ENCODE peak calls at places on chromosomes 7 and 10, in eight cellular contexts. One of them, this sample, is unnamed.

GRCh38 chr10:74929197-74929596 is 102.8 kb downstream of the KAT6B start:
- DNase-seq in activated CD8-positive, alpha-beta memory T cell treated with anti-CD3 and anti-CD28 coated beads, Interleukin-2, amount 10 ng/mL, durations not matched to agents 7 days and 5 days: no peak
- DNase-seq in GM04503: no peak
- DNase-seq in HuH-7: no peak
- DNase-seq in fibroblast of pulmonary artery: peak
- DNase-seq in COR-L47: no peak
- DNase-seq in RCC 7860: no peak
- DNase-seq in glomerular endothelial cell: no peak
- DNase-seq in this sample: no peak

GRCh38 chr10:117366741-117367140 is 8.5 kb downstream of the PDZD8 start:
- DNase-seq in glomerular endothelial cell: no peak
- DNase-seq in HuH-7: no peak
- DNase-seq in COR-L47: no peak
- DNase-seq in activated CD8-positive, alpha-beta memory T cell treated with anti-CD3 and anti-CD28 coated beads, Interleukin-2, amount 10 ng/mL, durations not matched to agents 7 days and 5 days: no peak
- DNase-seq in fibroblast of pulmonary artery: no peak
- DNase-seq in GM04503: no peak
- DNase-seq in RCC 7860: no peak
- DNase-seq in this sample: no peak

GRCh38 chr10:102230861-102231356 is 4.8 kb downstream of the ELOVL3 start:
- DNase-seq in GM04503: no peak
- DNase-seq in COR-L47: peak
- DNase-seq in RCC 7860: no peak
- DNase-seq in fibroblast of pulmonary artery: peak
- DNase-seq in HuH-7: peak
- DNase-seq in glomerular endothelial cell: no peak
- DNase-seq in activated CD8-positive, alpha-beta memory T cell treated with anti-CD3 and anti-CD28 coated beads, Interleukin-2, amount 10 ng/mL, durations not matched to agents 7 days and 5 days: peak
- DNase-seq in this sample: no peak

GRCh38 chr10:130354555-130354954 is 218.4 kb downstream of the GLRX3 start:
- DNase-seq in COR-L47: no peak
- DNase-seq in glomerular endothelial cell: no peak
- DNase-seq in GM04503: no peak
- DNase-seq in fibroblast of pulmonary artery: no peak
- DNase-seq in RCC 7860: no peak
- DNase-seq in HuH-7: no peak
- DNase-seq in activated CD8-positive, alpha-beta memory T cell treated with anti-CD3 and anti-CD28 coated beads, Interleukin-2, amount 10 ng/mL, durations not matched to agents 7 days and 5 days: no peak
- DNase-seq in this sample: no peak

GRCh38 chr10:119806334-119807130 is 66.1 kb downstream of the MCMBP start:
- DNase-seq in activated CD8-positive, alpha-beta memory T cell treated with anti-CD3 and anti-CD28 coated beads, Interleukin-2, amount 10 ng/mL, durations not matched to agents 7 days and 5 days: no peak
- DNase-seq in GM04503: no peak
- DNase-seq in fibroblast of pulmonary artery: no peak
- DNase-seq in HuH-7: no peak
- DNase-seq in RCC 7860: no peak
- DNase-seq in glomerular endothelial cell: no peak
- DNase-seq in COR-L47: no peak
- DNase-seq in this sample: no peak

GRCh38 chr7:123905714-123906113 is 19.3 kb upstream of the SPAM1 start:
- DNase-seq in fibroblast of pulmonary artery: no peak
- DNase-seq in HuH-7: no peak
- DNase-seq in GM04503: no peak
- DNase-seq in COR-L47: no peak
- DNase-seq in glomerular endothelial cell: no peak
- DNase-seq in activated CD8-positive, alpha-beta memory T cell treated with anti-CD3 and anti-CD28 coated beads, Interleukin-2, amount 10 ng/mL, durations not matched to agents 7 days and 5 days: no peak
- DNase-seq in RCC 7860: no peak
- DNase-seq in this sample: no peak

GRCh38 chr10:126131338-126131737 is 235.0 kb downstream of the FANK1 start:
- DNase-seq in COR-L47: no peak
- DNase-seq in RCC 7860: no peak
- DNase-seq in glomerular endothelial cell: no peak
- DNase-seq in activated CD8-positive, alpha-beta memory T cell treated with anti-CD3 and anti-CD28 coated beads, Interleukin-2, amount 10 ng/mL, durations not matched to agents 7 days and 5 days: no peak
- DNase-seq in GM04503: no peak
- DNase-seq in HuH-7: no peak
- DNase-seq in fibroblast of pulmonary artery: no peak
- DNase-seq in this sample: no peak

GRCh38 chr10:103145860-103146466 is 47.1 kb downstream of the NT5C2 start:
- DNase-seq in GM04503: peak
- DNase-seq in fibroblast of pulmonary artery: peak
- DNase-seq in HuH-7: no peak
- DNase-seq in RCC 7860: no peak
- DNase-seq in glomerular endothelial cell: peak
- DNase-seq in activated CD8-positive, alpha-beta memory T cell treated with anti-CD3 and anti-CD28 coated beads, Interleukin-2, amount 10 ng/mL, durations not matched to agents 7 days and 5 days: no peak
- DNase-seq in COR-L47: no peak
- DNase-seq in this sample: peak

GRCh38 chr10:26810435-26811026 is 50.2 kb downstream of the ABI1 start:
- DNase-seq in glomerular endothelial cell: no peak
- DNase-seq in GM04503: no peak
- DNase-seq in activated CD8-positive, alpha-beta memory T cell treated with anti-CD3 and anti-CD28 coated beads, Interleukin-2, amount 10 ng/mL, durations not matched to agents 7 days and 5 days: no peak
- DNase-seq in COR-L47: no peak
- DNase-seq in HuH-7: no peak
- DNase-seq in fibroblast of pulmonary artery: no peak
- DNase-seq in RCC 7860: no peak
- DNase-seq in this sample: no peak

GRCh38 chr7:2508327-2509231 is 11.0 kb upstream of the LFNG start:
- DNase-seq in RCC 7860: peak
- DNase-seq in GM04503: no peak
- DNase-seq in activated CD8-positive, alpha-beta memory T cell treated with anti-CD3 and anti-CD28 coated beads, Interleukin-2, amount 10 ng/mL, durations not matched to agents 7 days and 5 days: peak
- DNase-seq in HuH-7: no peak
- DNase-seq in fibroblast of pulmonary artery: no peak
- DNase-seq in COR-L47: no peak
- DNase-seq in glomerular endothelial cell: no peak
- DNase-seq in this sample: peak

GRCh38 chr7:40221836-40222235 is 87.0 kb downstream of the SUGCT start:
- DNase-seq in RCC 7860: peak
- DNase-seq in HuH-7: no peak
- DNase-seq in activated CD8-positive, alpha-beta memory T cell treated with anti-CD3 and anti-CD28 coated beads, Interleukin-2, amount 10 ng/mL, durations not matched to agents 7 days and 5 days: no peak
- DNase-seq in fibroblast of pulmonary artery: peak
- DNase-seq in COR-L47: no peak
- DNase-seq in glomerular endothelial cell: no peak
- DNase-seq in GM04503: peak
- DNase-seq in this sample: peak

GRCh38 chr7:26863504-26864308 is 684 bp downstream of the SKAP2 start:
- DNase-seq in HuH-7: no peak
- DNase-seq in GM04503: no peak
- DNase-seq in COR-L47: no peak
- DNase-seq in fibroblast of pulmonary artery: peak
- DNase-seq in glomerular endothelial cell: no peak
- DNase-seq in RCC 7860: peak
- DNase-seq in activated CD8-positive, alpha-beta memory T cell treated with anti-CD3 and anti-CD28 coated beads, Interleukin-2, amount 10 ng/mL, durations not matched to agents 7 days and 5 days: peak
- DNase-seq in this sample: peak

GRCh38 chr10:74213571-74214162 is 62.6 kb downstream of the ADK start:
- DNase-seq in RCC 7860: no peak
- DNase-seq in COR-L47: peak
- DNase-seq in HuH-7: peak
- DNase-seq in glomerular endothelial cell: no peak
- DNase-seq in activated CD8-positive, alpha-beta memory T cell treated with anti-CD3 and anti-CD28 coated beads, Interleukin-2, amount 10 ng/mL, durations not matched to agents 7 days and 5 days: peak
- DNase-seq in GM04503: no peak
- DNase-seq in fibroblast of pulmonary artery: peak
- DNase-seq in this sample: no peak

GRCh38 chr7:139660317-139661042 is 117.3 kb downstream of the HIPK2 start:
- DNase-seq in activated CD8-positive, alpha-beta memory T cell treated with anti-CD3 and anti-CD28 coated beads, Interleukin-2, amount 10 ng/mL, durations not matched to agents 7 days and 5 days: no peak
- DNase-seq in fibroblast of pulmonary artery: no peak
- DNase-seq in GM04503: no peak
- DNase-seq in RCC 7860: no peak
- DNase-seq in COR-L47: no peak
- DNase-seq in HuH-7: no peak
- DNase-seq in glomerular endothelial cell: no peak
- DNase-seq in this sample: peak

GRCh38 chr10:66180651-66181318 is 745.1 kb upstream of the LRRTM3 start:
- DNase-seq in activated CD8-positive, alpha-beta memory T cell treated with anti-CD3 and anti-CD28 coated beads, Interleukin-2, amount 10 ng/mL, durations not matched to agents 7 days and 5 days: no peak
- DNase-seq in HuH-7: peak
- DNase-seq in COR-L47: peak
- DNase-seq in RCC 7860: peak
- DNase-seq in fibroblast of pulmonary artery: peak
- DNase-seq in glomerular endothelial cell: peak
- DNase-seq in GM04503: peak
- DNase-seq in this sample: peak

GRCh38 chr10:97399843-97400545 is 1.1 kb downstream of the RRP12 start:
- DNase-seq in glomerular endothelial cell: no peak
- DNase-seq in GM04503: no peak
- DNase-seq in activated CD8-positive, alpha-beta memory T cell treated with anti-CD3 and anti-CD28 coated beads, Interleukin-2, amount 10 ng/mL, durations not matched to agents 7 days and 5 days: peak
- DNase-seq in fibroblast of pulmonary artery: peak
- DNase-seq in COR-L47: no peak
- DNase-seq in RCC 7860: peak
- DNase-seq in HuH-7: peak
- DNase-seq in this sample: peak

GRCh38 chr7:133481676-133482075 is 228.8 kb downstream of the EXOC4 start:
- DNase-seq in activated CD8-positive, alpha-beta memory T cell treated with anti-CD3 and anti-CD28 coated beads, Interleukin-2, amount 10 ng/mL, durations not matched to agents 7 days and 5 days: no peak
- DNase-seq in HuH-7: no peak
- DNase-seq in GM04503: peak
- DNase-seq in RCC 7860: peak
- DNase-seq in COR-L47: no peak
- DNase-seq in glomerular endothelial cell: peak
- DNase-seq in fibroblast of pulmonary artery: peak
- DNase-seq in this sample: peak

GRCh38 chr7:43764807-43765491 is 6.5 kb downstream of the BLVRA start:
- DNase-seq in HuH-7: no peak
- DNase-seq in COR-L47: no peak
- DNase-seq in GM04503: no peak
- DNase-seq in glomerular endothelial cell: no peak
- DNase-seq in fibroblast of pulmonary artery: peak
- DNase-seq in activated CD8-positive, alpha-beta memory T cell treated with anti-CD3 and anti-CD28 coated beads, Interleukin-2, amount 10 ng/mL, durations not matched to agents 7 days and 5 days: no peak
- DNase-seq in RCC 7860: no peak
- DNase-seq in this sample: peak

GRCh38 chr10:44627591-44628354 is 242.9 kb upstream of the CXCL12 start:
- DNase-seq in GM04503: peak
- DNase-seq in RCC 7860: no peak
- DNase-seq in glomerular endothelial cell: no peak
- DNase-seq in activated CD8-positive, alpha-beta memory T cell treated with anti-CD3 and anti-CD28 coated beads, Interleukin-2, amount 10 ng/mL, durations not matched to agents 7 days and 5 days: no peak
- DNase-seq in COR-L47: no peak
- DNase-seq in fibroblast of pulmonary artery: peak
- DNase-seq in HuH-7: no peak
- DNase-seq in this sample: no peak

GRCh38 chr10:117334921-117335320 is 40.3 kb downstream of the PDZD8 start:
- DNase-seq in activated CD8-positive, alpha-beta memory T cell treated with anti-CD3 and anti-CD28 coated beads, Interleukin-2, amount 10 ng/mL, durations not matched to agents 7 days and 5 days: no peak
- DNase-seq in COR-L47: no peak
- DNase-seq in GM04503: no peak
- DNase-seq in HuH-7: no peak
- DNase-seq in RCC 7860: no peak
- DNase-seq in fibroblast of pulmonary artery: peak
- DNase-seq in glomerular endothelial cell: no peak
- DNase-seq in this sample: no peak

GRCh38 chr7:51237727-51238126 is 78.9 kb downstream of the COBL start:
- DNase-seq in COR-L47: no peak
- DNase-seq in activated CD8-positive, alpha-beta memory T cell treated with anti-CD3 and anti-CD28 coated beads, Interleukin-2, amount 10 ng/mL, durations not matched to agents 7 days and 5 days: no peak
- DNase-seq in RCC 7860: no peak
- DNase-seq in glomerular endothelial cell: no peak
- DNase-seq in fibroblast of pulmonary artery: no peak
- DNase-seq in GM04503: no peak
- DNase-seq in HuH-7: no peak
- DNase-seq in this sample: no peak

GRCh38 chr10:89283988-89284475 is 17.8 kb upstream of the IFIT2 start:
- DNase-seq in COR-L47: peak
- DNase-seq in RCC 7860: peak
- DNase-seq in fibroblast of pulmonary artery: peak
- DNase-seq in HuH-7: peak
- DNase-seq in GM04503: peak
- DNase-seq in glomerular endothelial cell: no peak
- DNase-seq in activated CD8-positive, alpha-beta memory T cell treated with anti-CD3 and anti-CD28 coated beads, Interleukin-2, amount 10 ng/mL, durations not matched to agents 7 days and 5 days: no peak
- DNase-seq in this sample: peak

GRCh38 chr10:30816144-30816811 is 186.7 kb upstream of the LYZL2 start:
- DNase-seq in RCC 7860: no peak
- DNase-seq in fibroblast of pulmonary artery: no peak
- DNase-seq in HuH-7: no peak
- DNase-seq in glomerular endothelial cell: no peak
- DNase-seq in GM04503: no peak
- DNase-seq in activated CD8-positive, alpha-beta memory T cell treated with anti-CD3 and anti-CD28 coated beads, Interleukin-2, amount 10 ng/mL, durations not matched to agents 7 days and 5 days: no peak
- DNase-seq in COR-L47: no peak
- DNase-seq in this sample: no peak

GRCh38 chr7:157302314-157302711 is 34.5 kb upstream of the DNAJB6 start:
- DNase-seq in RCC 7860: peak
- DNase-seq in glomerular endothelial cell: no peak
- DNase-seq in HuH-7: no peak
- DNase-seq in COR-L47: no peak
- DNase-seq in GM04503: no peak
- DNase-seq in activated CD8-positive, alpha-beta memory T cell treated with anti-CD3 and anti-CD28 coated beads, Interleukin-2, amount 10 ng/mL, durations not matched to agents 7 days and 5 days: peak
- DNase-seq in fibroblast of pulmonary artery: no peak
- DNase-seq in this sample: peak

GRCh38 chr7:40374575-40374974 is 239.8 kb downstream of the SUGCT start:
- DNase-seq in fibroblast of pulmonary artery: no peak
- DNase-seq in activated CD8-positive, alpha-beta memory T cell treated with anti-CD3 and anti-CD28 coated beads, Interleukin-2, amount 10 ng/mL, durations not matched to agents 7 days and 5 days: no peak
- DNase-seq in RCC 7860: no peak
- DNase-seq in GM04503: no peak
- DNase-seq in glomerular endothelial cell: no peak
- DNase-seq in COR-L47: no peak
- DNase-seq in HuH-7: no peak
- DNase-seq in this sample: no peak

GRCh38 chr7:148135106-148135505 is 455.5 kb upstream of the C7orf33 start:
- DNase-seq in GM04503: no peak
- DNase-seq in fibroblast of pulmonary artery: peak
- DNase-seq in COR-L47: no peak
- DNase-seq in HuH-7: no peak
- DNase-seq in activated CD8-positive, alpha-beta memory T cell treated with anti-CD3 and anti-CD28 coated beads, Interleukin-2, amount 10 ng/mL, durations not matched to agents 7 days and 5 days: no peak
- DNase-seq in RCC 7860: no peak
- DNase-seq in glomerular endothelial cell: no peak
- DNase-seq in this sample: peak

GRCh38 chr7:76069238-76069638 is 21.3 kb downstream of the MDH2 start:
- DNase-seq in COR-L47: peak
- DNase-seq in RCC 7860: peak
- DNase-seq in fibroblast of pulmonary artery: peak
- DNase-seq in HuH-7: no peak
- DNase-seq in activated CD8-positive, alpha-beta memory T cell treated with anti-CD3 and anti-CD28 coated beads, Interleukin-2, amount 10 ng/mL, durations not matched to agents 7 days and 5 days: no peak
- DNase-seq in glomerular endothelial cell: no peak
- DNase-seq in GM04503: peak
- DNase-seq in this sample: peak

GRCh38 chr10:37762287-37762686 is 95.1 kb downstream of the ZNF248 start:
- DNase-seq in fibroblast of pulmonary artery: no peak
- DNase-seq in glomerular endothelial cell: no peak
- DNase-seq in activated CD8-positive, alpha-beta memory T cell treated with anti-CD3 and anti-CD28 coated beads, Interleukin-2, amount 10 ng/mL, durations not matched to agents 7 days and 5 days: no peak
- DNase-seq in RCC 7860: no peak
- DNase-seq in GM04503: no peak
- DNase-seq in COR-L47: no peak
- DNase-seq in HuH-7: no peak
- DNase-seq in this sample: no peak

GRCh38 chr10:75703191-75703861 is 271.9 kb downstream of the LRMDA start:
- DNase-seq in GM04503: no peak
- DNase-seq in glomerular endothelial cell: no peak
- DNase-seq in HuH-7: no peak
- DNase-seq in fibroblast of pulmonary artery: no peak
- DNase-seq in RCC 7860: no peak
- DNase-seq in activated CD8-positive, alpha-beta memory T cell treated with anti-CD3 and anti-CD28 coated beads, Interleukin-2, amount 10 ng/mL, durations not matched to agents 7 days and 5 days: no peak
- DNase-seq in COR-L47: no peak
- DNase-seq in this sample: no peak

GRCh38 chr10:75452997-75453396 is 21.6 kb downstream of the LRMDA start:
- DNase-seq in glomerular endothelial cell: no peak
- DNase-seq in HuH-7: no peak
- DNase-seq in activated CD8-positive, alpha-beta memory T cell treated with anti-CD3 and anti-CD28 coated beads, Interleukin-2, amount 10 ng/mL, durations not matched to agents 7 days and 5 days: no peak
- DNase-seq in COR-L47: no peak
- DNase-seq in GM04503: no peak
- DNase-seq in fibroblast of pulmonary artery: no peak
- DNase-seq in RCC 7860: no peak
- DNase-seq in this sample: no peak

GRCh38 chr10:19302117-19302516 is 253.5 kb downstream of the MALRD1 start:
- DNase-seq in activated CD8-positive, alpha-beta memory T cell treated with anti-CD3 and anti-CD28 coated beads, Interleukin-2, amount 10 ng/mL, durations not matched to agents 7 days and 5 days: no peak
- DNase-seq in HuH-7: no peak
- DNase-seq in fibroblast of pulmonary artery: peak
- DNase-seq in COR-L47: no peak
- DNase-seq in GM04503: no peak
- DNase-seq in RCC 7860: peak
- DNase-seq in glomerular endothelial cell: no peak
- DNase-seq in this sample: peak

GRCh38 chr7:133702078-133702477 is 425.1 kb upstream of the LRGUK start:
- DNase-seq in COR-L47: no peak
- DNase-seq in fibroblast of pulmonary artery: no peak
- DNase-seq in glomerular endothelial cell: no peak
- DNase-seq in GM04503: no peak
- DNase-seq in HuH-7: no peak
- DNase-seq in RCC 7860: no peak
- DNase-seq in activated CD8-positive, alpha-beta memory T cell treated with anti-CD3 and anti-CD28 coated beads, Interleukin-2, amount 10 ng/mL, durations not matched to agents 7 days and 5 days: no peak
- DNase-seq in this sample: no peak

GRCh38 chr7:18212788-18213187 is 185.1 kb upstream of the PRPS1L1 start:
- DNase-seq in GM04503: peak
- DNase-seq in fibroblast of pulmonary artery: peak
- DNase-seq in glomerular endothelial cell: no peak
- DNase-seq in HuH-7: no peak
- DNase-seq in activated CD8-positive, alpha-beta memory T cell treated with anti-CD3 and anti-CD28 coated beads, Interleukin-2, amount 10 ng/mL, durations not matched to agents 7 days and 5 days: no peak
- DNase-seq in COR-L47: peak
- DNase-seq in RCC 7860: no peak
- DNase-seq in this sample: no peak

This sample was measured in kidney glomerular epithelial cell.